ENCODE peak calls at places on chromosome 9, in six cellular contexts. J is WERI-Rb-1, N is left lung, Y is gastrocnemius medialis, Q is neural progenitor cell, V is SK-N-SH. C is an unnamed sample.

GRCh38 chr9:71005456-71005855 is 116.0 kb downstream of the TRPM3 start:
- DNase-seq in J (no peak), N (no peak), Y (no peak), Q (no peak), V (no peak), C (no peak)

GRCh38 chr9:89743576-89744254 is 138.9 kb downstream of the GADD45G start:
- DNase-seq in J (no peak), N (no peak), Y (no peak), Q (peak), V (peak), C (no peak)

GRCh38 chr9:110622368-110622767 is 42.8 kb upstream of the SVEP1 start:
- DNase-seq in J (no peak), N (no peak), Y (no peak), Q (no peak), V (no peak), C (no peak)

GRCh38 chr9:17987174-17987573 is 408.3 kb downstream of the SH3GL2 start:
- DNase-seq in J (no peak), N (no peak), Y (no peak), Q (no peak), V (no peak), C (no peak)

GRCh38 chr9:92590386-92590785 is 54.6 kb upstream of the ECM2 start:
- DNase-seq in J (no peak), N (no peak), Y (peak), Q (no peak), V (no peak), C (peak)

GRCh38 chr9:121249563-121249962 is 18.4 kb upstream of the GSN start:
- DNase-seq in J (no peak), N (no peak), Y (no peak), Q (no peak), V (no peak), C (no peak)

GRCh38 chr9:82680179-82680935 is 382.6 kb downstream of the RASEF start:
- DNase-seq in J (peak), N (no peak), Y (no peak), Q (no peak), V (peak), C (no peak)

GRCh38 chr9:72477862-72478564 is 43.4 kb upstream of the TMC1 start:
- DNase-seq in J (no peak), N (no peak), Y (no peak), Q (no peak), V (no peak), C (peak)

GRCh38 chr9:98884849-98885248 is 58.9 kb upstream of the COL15A1 start:
- DNase-seq in J (no peak), N (no peak), Y (no peak), Q (no peak), V (no peak), C (no peak)

GRCh38 chr9:18976368-18977238 is 56.4 kb downstream of the SAXO1 start:
- DNase-seq in J (no peak), N (no peak), Y (no peak), Q (no peak), V (peak), C (peak)

GRCh38 chr9:114525505-114525904 is 20.2 kb upstream of the WHRN start:
- DNase-seq in J (no peak), N (no peak), Y (no peak), Q (no peak), V (no peak), C (peak)

GRCh38 chr9:68750786-68751185 is 45.7 kb downstream of the PIP5K1B start:
- DNase-seq in J (no peak), N (no peak), Y (no peak), Q (peak), V (no peak), C (no peak)

GRCh38 chr9:107875571-107875980 is 386.0 kb upstream of the KLF4 start:
- DNase-seq in J (no peak), N (no peak), Y (no peak), Q (no peak), V (no peak), C (no peak)

GRCh38 chr9:107872457-107873192 is 383.1 kb upstream of the KLF4 start:
- DNase-seq in J (no peak), N (no peak), Y (no peak), Q (peak), V (no peak), C (no peak)

GRCh38 chr9:107874137-107874536 is 384.6 kb upstream of the KLF4 start:
- DNase-seq in J (no peak), N (no peak), Y (no peak), Q (no peak), V (no peak), C (no peak)

GRCh38 chr9:107870927-107871720 is 381.6 kb upstream of the KLF4 start:
- DNase-seq in J (no peak), N (no peak), Y (no peak), Q (no peak), V (no peak), C (no peak)

DNA sequence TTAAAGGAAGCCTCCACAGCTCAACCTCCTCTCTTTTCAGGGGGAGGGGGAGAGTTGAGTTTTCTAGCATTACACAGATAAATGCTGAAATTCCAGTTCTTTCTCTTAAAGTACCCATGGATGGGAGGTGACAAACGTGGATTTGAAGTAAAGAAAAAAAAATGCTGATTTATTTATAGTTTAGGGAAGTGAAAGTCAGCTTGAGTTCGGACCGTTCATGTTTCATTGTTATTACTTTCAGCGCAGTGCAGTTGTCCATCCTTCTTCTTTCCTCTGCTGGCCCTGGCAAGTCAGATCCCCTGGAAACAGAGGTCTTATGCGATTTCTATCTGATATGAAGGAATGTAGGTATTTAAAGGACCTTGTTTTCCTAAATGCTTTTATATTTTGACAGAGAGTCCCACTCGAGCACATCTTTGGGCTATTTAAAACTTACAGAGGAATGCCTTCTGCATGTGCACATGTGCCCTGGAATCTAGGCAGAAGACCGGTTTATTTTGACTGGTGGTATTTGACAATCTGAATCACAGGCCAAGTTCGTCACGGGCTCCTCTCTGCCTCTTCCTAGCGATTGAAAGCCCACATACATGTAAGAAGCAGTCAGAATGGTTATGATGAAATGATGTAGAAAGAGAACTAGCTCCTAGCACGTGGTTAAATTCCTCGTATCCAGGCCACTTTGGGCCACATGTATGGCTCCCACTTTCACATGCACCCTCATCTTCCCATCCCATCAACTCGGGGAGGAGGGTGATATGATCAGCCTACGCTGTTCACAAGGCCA is 385.2 kb upstream of the KLF4 start:
- DNase-seq in J (no peak), N (no peak), Y (no peak), Q (no peak), V (no peak), C (no peak)
- H3K4me3 ChIP-seq in J (no peak), N (no peak), Y (no peak), Q (no peak), V (no peak), C (no peak)

DNA sequence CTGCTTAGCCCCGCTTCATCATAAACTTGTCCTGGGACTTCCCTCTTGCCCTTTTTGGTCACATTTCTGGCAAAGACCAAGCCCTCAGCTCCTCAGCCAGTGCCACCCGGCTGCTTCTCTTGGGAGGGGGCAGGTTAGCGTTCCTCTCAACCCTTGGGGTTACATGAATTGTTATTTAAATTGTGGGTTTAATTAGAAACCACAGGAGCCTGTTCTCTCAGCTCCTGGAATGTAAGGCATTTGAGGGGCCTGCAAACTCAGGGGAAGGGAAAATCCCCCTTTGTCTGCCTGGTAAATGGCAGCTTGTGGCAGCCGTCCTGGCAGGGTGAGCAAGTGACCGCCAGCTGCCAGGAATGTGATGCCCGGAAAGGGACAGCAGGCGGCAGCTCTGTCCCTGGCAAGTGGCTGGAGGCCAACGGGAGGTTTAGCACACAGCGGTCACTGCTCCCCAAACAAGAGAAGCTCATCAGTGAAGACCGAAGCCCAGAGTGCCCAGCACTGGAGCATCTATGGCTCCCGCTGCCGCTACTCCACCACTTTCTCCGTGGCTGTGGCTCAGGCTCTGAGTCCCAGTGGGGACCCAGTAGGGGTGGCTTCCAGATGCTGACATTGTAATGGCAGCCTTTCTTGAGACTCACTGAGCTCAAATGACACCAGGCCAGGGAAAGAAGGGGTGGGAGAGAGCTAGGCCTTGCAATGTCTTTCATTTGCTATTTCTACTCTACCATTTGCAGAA is 51.7 kb downstream of the SHB start:
- DNase-seq in J (no peak), N (peak), Y (peak), Q (peak), V (peak), C (peak)
- TF ChIP-seq CTCF in J (no peak), N (peak), Y (peak), Q (peak), V (peak), C (peak)

GRCh38 chr9:136791466-136792276 is 527 bp downstream of the TMEM141 start:
- DNase-seq in J (peak), N (peak), Y (no peak), Q (peak), V (peak), C (peak)

GRCh38 chr9:136790640-136791465 is at the start of gene TMEM141:
- DNase-seq in J (peak), N (peak), Y (peak), Q (peak), V (peak), C (peak)

GRCh38 chr9:136794281-136795026 is 1.7 kb upstream of the CCDC183 start:
- DNase-seq in J (no peak), N (no peak), Y (no peak), Q (no peak), V (no peak), C (no peak)

GRCh38 chr9:136793063-136793946 is 2.2 kb downstream of the TMEM141 start:
- DNase-seq in J (peak), N (no peak), Y (no peak), Q (no peak), V (no peak), C (no peak)

GRCh38 chr9:136792321-136793062 is 1.3 kb downstream of the TMEM141 start:
- DNase-seq in J (no peak), N (no peak), Y (no peak), Q (no peak), V (no peak), C (no peak)
- H3K4me3 ChIP-seq in J (no peak), N (peak), Y (no peak), Q (no peak), V (peak), C (no peak)

DNA sequence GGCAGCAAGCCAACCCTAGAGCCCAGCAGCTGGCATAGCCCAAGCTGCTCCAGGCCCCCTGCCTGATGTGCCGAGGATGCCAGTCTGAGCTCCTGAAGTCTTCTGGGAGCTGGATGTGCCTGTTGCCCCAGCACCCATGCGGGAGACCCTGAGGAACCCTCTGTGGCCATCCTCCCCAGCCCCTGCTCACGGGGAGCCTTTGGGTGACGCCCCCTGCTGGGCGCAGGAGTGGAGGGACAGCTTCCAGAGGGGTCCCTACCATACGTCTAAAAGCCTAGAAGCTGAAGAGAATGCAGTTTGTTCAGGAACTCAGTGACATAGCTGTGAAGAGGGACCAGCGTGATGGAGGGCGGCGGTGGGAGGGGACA is 33.1 kb upstream of the MVB12B start:
- DNase-seq in J (no peak), N (no peak), Y (no peak), Q (peak), V (peak), C (no peak)
- TF ChIP-seq CTCF in J (peak), N (no peak), Y (no peak), Q (peak), V (peak), C (no peak)

GRCh38 chr9:124266826-124267201 is 9.1 kb downstream of the NEK6 start:
- DNase-seq in J (no peak), N (no peak), Y (no peak), Q (no peak), V (no peak), C (peak)

GRCh38 chr9:124268248-124268647 is 10.5 kb downstream of the NEK6 start:
- DNase-seq in J (no peak), N (no peak), Y (no peak), Q (no peak), V (no peak), C (no peak)

GRCh38 chr9:124266139-124266825 is 8.5 kb downstream of the NEK6 start:
- DNase-seq in J (no peak), N (no peak), Y (no peak), Q (no peak), V (no peak), C (no peak)

GRCh38 chr9:124269556-124269955 is 11.8 kb downstream of the NEK6 start:
- DNase-seq in J (no peak), N (no peak), Y (no peak), Q (no peak), V (no peak), C (no peak)

GRCh38 chr9:124267271-124267807 is 9.6 kb downstream of the NEK6 start:
- DNase-seq in J (no peak), N (peak), Y (no peak), Q (peak), V (no peak), C (peak)
- H3K4me3 ChIP-seq in J (no peak), N (no peak), Y (no peak), Q (no peak), V (no peak), C (no peak)

DNA sequence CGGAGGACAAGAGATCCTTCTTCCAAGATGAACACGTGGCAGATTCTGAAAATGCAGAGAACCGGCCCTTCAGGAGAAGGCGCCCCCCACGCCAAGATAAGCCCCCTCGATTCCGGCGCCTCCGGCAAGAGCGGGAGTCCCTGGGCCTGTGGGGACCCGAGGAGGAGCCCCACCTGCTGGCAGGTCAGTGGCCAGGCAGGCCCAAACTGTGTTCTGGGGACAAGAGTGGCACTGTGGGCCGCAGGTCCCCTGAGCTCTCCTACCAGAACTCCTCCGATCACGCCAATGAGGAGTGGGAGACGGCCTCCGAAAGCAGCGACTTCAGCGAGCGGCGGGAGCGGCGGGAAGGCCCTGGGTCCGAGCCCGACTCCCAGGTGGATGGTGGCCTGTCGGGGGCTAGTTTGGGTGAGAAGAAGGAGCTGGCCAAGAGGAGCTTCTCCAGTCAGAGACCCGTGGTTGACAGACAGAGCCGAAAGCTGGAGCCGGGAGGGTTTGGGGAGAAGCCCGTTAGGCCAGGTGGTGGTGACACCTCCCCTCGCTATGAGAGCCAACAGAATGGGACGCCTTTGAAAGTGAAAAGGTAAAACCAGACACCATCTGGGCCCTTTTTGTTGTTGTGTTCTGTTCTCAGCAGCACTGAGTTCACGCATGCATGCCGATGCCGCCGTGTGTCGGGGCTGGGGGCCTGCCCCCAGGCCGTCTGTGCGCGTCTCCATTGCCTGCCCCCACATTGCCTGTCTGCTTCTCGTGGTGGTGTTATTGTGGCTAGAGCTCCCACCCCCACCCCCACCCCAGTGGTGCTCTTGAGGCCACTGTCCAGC is 26.6 kb upstream of the POMT1 start:
- DNase-seq in J (peak), N (no peak), Y (no peak), Q (peak), V (peak), C (no peak)
- TF ChIP-seq CTCF in J (peak), N (no peak), Y (peak), Q (peak), V (peak), C (peak)

DNA sequence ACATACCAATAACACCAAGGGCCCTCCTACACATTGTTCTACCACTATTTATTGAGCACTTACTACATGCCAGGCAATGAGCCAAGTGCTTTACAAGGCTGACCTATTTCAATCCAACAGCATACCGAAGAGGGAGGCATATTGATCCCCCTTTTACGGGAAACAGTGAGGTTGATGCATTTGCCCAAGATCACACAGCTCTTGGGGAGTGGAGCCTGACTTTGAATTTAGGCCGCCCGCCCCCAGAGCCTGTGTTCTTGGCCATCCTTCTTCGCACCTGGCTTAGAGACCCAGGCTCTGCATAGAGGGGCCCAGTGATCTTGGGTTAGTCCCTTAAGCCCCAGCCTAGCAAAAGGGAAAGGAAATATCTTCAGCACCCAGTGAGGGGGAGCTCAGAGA is 158.1 kb upstream of the IER5L start:
- DNase-seq in J (no peak), N (no peak), Y (no peak), Q (no peak), V (no peak), C (peak)
- H3K4me3 ChIP-seq in J (no peak), N (peak), Y (peak), Q (peak), V (no peak), C (peak)

GRCh38 chr9:133603165-133603927 is 5.8 kb downstream of the FAM163B start:
- DNase-seq in J (no peak), N (no peak), Y (no peak), Q (peak), V (no peak), C (no peak)
- TF ChIP-seq CTCF in J (no peak), N (no peak), Y (no peak), Q (peak), V (no peak), C (no peak)

GRCh38 chr9:21589344-21590056 is 107.4 kb upstream of the IFNE start:
- DNase-seq in J (no peak), N (no peak), Y (no peak), Q (no peak), V (no peak), C (no peak)

GRCh38 chr9:21590058-21590996 is 108.2 kb upstream of the IFNE start:
- DNase-seq in J (no peak), N (no peak), Y (no peak), Q (no peak), V (no peak), C (no peak)

GRCh38 chr9:21585756-21586752 is 103.9 kb upstream of the IFNE start:
- DNase-seq in J (no peak), N (no peak), Y (no peak), Q (no peak), V (no peak), C (peak)

GRCh38 chr9:21592063-21592338 is 109.9 kb upstream of the IFNE start:
- DNase-seq in J (no peak), N (no peak), Y (no peak), Q (no peak), V (no peak), C (no peak)

GRCh38 chr9:21591221-21592062 is 109.3 kb upstream of the IFNE start:
- DNase-seq in J (no peak), N (peak), Y (peak), Q (peak), V (no peak), C (peak)
- H3K4me3 ChIP-seq in J (no peak), N (no peak), Y (no peak), Q (no peak), V (no peak), C (peak)

C was measured in astrocyte of the spinal cord.